ENCODE peak calls at places on chromosome 21, in six cellular contexts. Y is activated naive CD4-positive, alpha-beta T cell; Z is lower leg skin; N is lung; L is activated CD8-positive, alpha-beta memory T cell treated with anti-CD3 and anti-CD28 coated beads for 1 hour; U is left lung. P is an unnamed sample.

GRCh38 chr21:14895792-14896191 is 169.0 kb downstream of the NRIP1 start:
- DNase-seq in Y (no peak), Z (no peak), N (no peak), L (no peak), U (no peak), P (no peak)

GRCh38 chr21:43278359-43278758 is 109.6 kb downstream of the CRYAA start:
- DNase-seq in Y (no peak), Z (no peak), N (no peak), L (no peak), U (no peak), P (no peak)

GRCh38 chr21:44886113-44887075 is 12.9 kb upstream of the PTTG1IP start:
- DNase-seq in Y (no peak), Z (no peak), N (no peak), L (no peak), U (no peak), P (no peak)

GRCh38 chr21:32543975-32544374 is 41.3 kb downstream of the TCP10L start:
- DNase-seq in Y (no peak), Z (no peak), N (no peak), L (no peak), U (no peak), P (no peak)

GRCh38 chr21:38773108-38774061 is 32.3 kb upstream of the ETS2 start:
- DNase-seq in Y (no peak), Z (peak), N (no peak), L (no peak), U (no peak), P (no peak)

GRCh38 chr21:17051054-17051453 is 461.8 kb upstream of the CXADR start:
- DNase-seq in Y (no peak), Z (peak), N (no peak), L (no peak), U (no peak), P (no peak)

GRCh38 chr21:21682172-21682571 is 684.0 kb downstream of the NCAM2 start:
- DNase-seq in Y (no peak), Z (no peak), N (no peak), L (no peak), U (no peak), P (no peak)

GRCh38 chr21:45562965-45563364 is 20.7 kb upstream of the SLC19A1 start:
- DNase-seq in Y (no peak), Z (no peak), N (no peak), L (no peak), U (no peak), P (no peak)

GRCh38 chr21:35366348-35367085 is 317.4 kb upstream of the RUNX1 start:
- DNase-seq in Y (no peak), Z (peak), N (no peak), L (no peak), U (no peak), P (no peak)

P was measured in breast epithelium.